ENCODE peak calls at places on chromosomes 4 and X, in four cellular contexts. T, I, Q and L are unnamed samples.

GRCh38 chr4:151015458-151016344 is 617 bp upstream of the LRBA start:
- DNase-seq in T (peak; percentile 31), I (peak; percentile 77), Q (peak; percentile 73), L (peak; percentile 58)

GRCh38 chrX:51614353-51614752 is 4.4 kb downstream of the CENPVL3 start:
- DNase-seq in T (peak; percentile 66), I (no peak), Q (no peak), L (peak; percentile 48)

GRCh38 chr4:81724925-81725329 is 253.2 kb upstream of the RASGEF1B start:
- DNase-seq in T (peak; percentile 2), I (peak; percentile 75), Q (no peak), L (no peak)

GRCh38 chr4:142567620-142568451 is 278.3 kb downstream of the INPP4B start:
- DNase-seq in T (peak; percentile 20), I (no peak), Q (no peak), L (peak; percentile 67)

GRCh38 chrX:105190252-105190853 is 30.1 kb downstream of the TEX13A start:
- DNase-seq in T (peak; percentile 41), I (no peak), Q (no peak), L (no peak)

GRCh38 chrX:70033348-70033747 is 16.4 kb downstream of the AWAT2 start:
- DNase-seq in T (peak; percentile 34), I (no peak), Q (no peak), L (peak; percentile 40)

GRCh38 chrX:39418132-39418935 is 617.1 kb downstream of the MID1IP1 start:
- DNase-seq in T (no peak), I (no peak), Q (no peak), L (peak; percentile 16)

GRCh38 chr4:25884040-25884788 is 21.4 kb upstream of the SEL1L3 start:
- DNase-seq in T (peak; percentile 87), I (no peak), Q (no peak), L (peak; percentile 85)

GRCh38 chrX:41903544-41903943 is 19.8 kb downstream of the CASK start:
- DNase-seq in T (no peak), I (no peak), Q (no peak), L (no peak)

GRCh38 chr4:48653217-48654014 is 126.7 kb downstream of the FRYL start:
- DNase-seq in T (peak; percentile 82), I (peak; percentile 78), Q (no peak), L (peak; percentile 80)

GRCh38 chrX:153981231-153981630 is 8.7 kb downstream of the TMEM187 start:
- DNase-seq in T (no peak), I (no peak), Q (no peak), L (no peak)

GRCh38 chrX:108177321-108177990 is 85.9 kb downstream of the ATG4A start:
- DNase-seq in T (no peak), I (no peak), Q (no peak), L (no peak)

GRCh38 chrX:45445745-45446412 is 245.2 kb upstream of the DIPK2B start:
- DNase-seq in T (peak; percentile 90), I (no peak), Q (no peak), L (peak; percentile 89)

GRCh38 chr4:25702848-25703247 is 47.2 kb downstream of the SLC34A2 start:
- DNase-seq in T (peak; percentile 80), I (no peak), Q (no peak), L (peak; percentile 19)

GRCh38 chr4:71126719-71127118 is 133.3 kb downstream of the DCK start:
- DNase-seq in T (peak; percentile 92), I (no peak), Q (no peak), L (peak; percentile 99)

GRCh38 chr4:42915484-42915883 is 23.0 kb downstream of the GRXCR1 start:
- DNase-seq in T (no peak), I (no peak), Q (no peak), L (no peak)

GRCh38 chr4:128228021-128228571 is 59.5 kb downstream of the PGRMC2 start:
- DNase-seq in T (no peak), I (no peak), Q (no peak), L (peak; percentile 62)

GRCh38 chr4:7721984-7722551 is 217.6 kb downstream of the AFAP1 start:
- DNase-seq in T (no peak), I (no peak), Q (no peak), L (no peak)

GRCh38 chrX:88990882-88991582 is 244.0 kb downstream of the CPXCR1 start:
- DNase-seq in T (no peak), I (no peak), Q (no peak), L (no peak)

GRCh38 chr4:177177446-177178160 is 132.1 kb upstream of the NEIL3 start:
- DNase-seq in T (peak; percentile 57), I (no peak), Q (no peak), L (peak; percentile 60)

GRCh38 chrX:11406109-11406755 is 113.0 kb downstream of the AMELX start:
- DNase-seq in T (peak; percentile 59), I (no peak), Q (no peak), L (peak; percentile 70)

GRCh38 chr4:125314676-125315570 is at the start of gene FAT4:
- DNase-seq in T (peak; percentile 97), I (peak; percentile 98), Q (peak; percentile 81), L (peak; percentile 98)

GRCh38 chr4:169132561-169133305 is 122.7 kb upstream of the CBR4 start:
- DNase-seq in T (peak; percentile 9), I (no peak), Q (no peak), L (no peak)

GRCh38 chr4:150394046-150394445 is 187.9 kb upstream of the MAB21L2 start:
- DNase-seq in T (no peak), I (no peak), Q (no peak), L (no peak)

GRCh38 chr4:89545315-89545714 is 237.7 kb upstream of the GPRIN3 start:
- DNase-seq in T (no peak), I (no peak), Q (no peak), L (no peak)

GRCh38 chr4:151409470-151410313 is 716 bp downstream of the FHIP1A start:
- DNase-seq in T (peak; percentile 12), I (no peak), Q (no peak), L (no peak)

GRCh38 chrX:39577976-39578962 is 519.5 kb downstream of the BCOR start:
- DNase-seq in T (no peak), I (no peak), Q (no peak), L (peak; percentile 25)

GRCh38 chr4:87532109-87532508 is 2.9 kb upstream of the SPARCL1 start:
- DNase-seq in T (no peak), I (no peak), Q (no peak), L (no peak)

GRCh38 chr4:7771541-7772507 is 167.8 kb downstream of the AFAP1 start:
- DNase-seq in T (no peak), I (no peak), Q (no peak), L (no peak)

GRCh38 chr4:125388653-125389052 is 73.9 kb downstream of the FAT4 start:
- DNase-seq in T (peak; percentile 79), I (no peak), Q (no peak), L (peak; percentile 86)

GRCh38 chrX:135213200-135213844 is 38.5 kb upstream of the ETDA start:
- DNase-seq in T (no peak), I (no peak), Q (no peak), L (no peak)

DNA sequence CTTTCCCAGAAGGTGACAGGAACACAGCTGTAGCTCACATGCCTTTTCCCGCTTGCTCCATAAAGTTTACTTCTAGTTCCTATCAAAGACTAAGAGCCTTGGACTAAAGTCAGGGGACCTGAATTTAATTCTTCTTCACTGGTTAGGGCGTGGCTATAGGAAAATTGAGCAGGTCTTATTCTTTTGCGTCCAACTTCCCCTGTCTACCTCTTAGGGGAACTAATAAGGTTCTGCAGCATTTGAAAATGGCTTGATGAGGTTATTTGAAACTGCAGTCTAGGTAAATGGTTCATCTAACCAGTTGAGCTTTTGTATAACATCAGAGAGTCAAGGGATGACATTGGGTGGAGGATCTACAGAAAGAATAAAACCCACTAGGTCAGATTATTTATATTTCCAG is 2.6 kb downstream of the ARHGAP10 start:
- DNase-seq in T (no peak), I (no peak), Q (no peak), L (no peak)
- TF ChIP-seq CTCF in T (no peak), I (no peak), Q (no peak), L (no peak)

GRCh38 chrX:94635003-94635402 is 961.0 kb downstream of the FAM133A start:
- DNase-seq in T (no peak), I (no peak), Q (no peak), L (no peak)

DNA sequence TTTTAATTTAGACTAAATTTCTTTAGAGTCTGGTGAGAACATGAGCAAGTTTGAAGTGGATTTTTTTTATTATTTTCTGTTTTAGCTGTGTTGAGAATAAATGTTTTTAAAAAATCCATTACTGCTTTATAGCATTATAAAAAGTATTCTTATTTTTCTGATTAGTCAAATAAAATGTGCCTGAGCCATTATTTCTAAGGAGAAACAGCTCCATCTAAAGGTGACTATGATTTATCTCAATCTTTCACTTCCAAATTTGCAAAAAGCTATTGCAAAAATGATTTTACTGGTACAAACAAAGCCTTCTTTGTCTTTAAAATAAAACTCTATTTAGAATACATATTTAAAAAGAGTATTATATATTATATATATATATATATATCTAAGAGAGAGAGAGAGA is 959.2 kb downstream of the FAM133A start:
- DNase-seq in T (no peak), I (no peak), Q (no peak), L (no peak)
- TF ChIP-seq CTCF in T (no peak), I (no peak), Q (no peak), L (no peak)

DNA sequence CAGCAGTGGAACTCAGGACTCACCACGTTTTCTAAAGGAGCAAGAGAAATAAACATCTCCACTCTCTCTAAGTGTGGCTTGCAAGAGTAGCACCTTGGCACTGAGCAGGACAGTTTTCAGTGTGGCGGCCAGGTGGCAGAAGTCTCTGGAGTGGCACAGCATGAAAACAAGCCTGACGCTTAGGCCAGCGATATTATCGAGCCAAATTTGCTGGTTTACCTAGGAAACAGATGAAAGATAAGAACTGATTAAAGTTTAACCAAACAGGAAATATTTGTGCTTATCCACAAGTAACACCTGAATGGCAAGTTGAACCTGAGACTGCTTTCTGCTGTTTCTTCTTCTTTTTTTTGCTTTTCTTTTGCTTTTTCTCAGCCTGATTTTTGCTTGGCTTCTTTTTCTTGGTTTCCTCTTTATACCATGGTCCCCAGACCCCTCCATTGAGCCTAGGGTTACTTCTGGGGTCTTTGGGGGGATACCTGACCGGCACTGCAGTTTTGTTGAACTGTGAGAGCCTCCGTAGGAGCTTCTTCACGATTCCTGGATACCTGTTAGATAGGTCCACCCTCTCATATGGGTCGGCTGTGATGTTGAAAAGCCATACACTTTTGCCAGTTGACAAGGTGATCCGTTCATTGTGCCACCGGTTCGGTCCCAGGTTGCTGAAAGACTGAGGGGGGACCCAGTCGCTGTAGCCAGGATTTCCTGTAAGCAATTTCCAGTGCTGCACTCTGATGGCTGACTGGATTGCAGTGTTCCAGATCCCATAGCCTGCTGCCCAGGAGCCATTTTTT is 77.3 kb downstream of the ARSJ start:
- DNase-seq in T (no peak), I (no peak), Q (no peak), L (no peak)
- TF ChIP-seq CTCF in T (no peak), I (no peak), Q (no peak), L (no peak)

GRCh38 chrX:71174795-71175194 is 30.2 kb downstream of the NLGN3 start:
- DNase-seq in T (no peak), I (no peak), Q (no peak), L (no peak)

GRCh38 chrX:71177327-71177726 is 32.7 kb downstream of the NLGN3 start:
- DNase-seq in T (peak; percentile 18), I (no peak), Q (no peak), L (no peak)

GRCh38 chrX:71178908-71179307 is 34.3 kb downstream of the NLGN3 start:
- DNase-seq in T (peak; percentile 73), I (no peak), Q (no peak), L (peak; percentile 74)

GRCh38 chrX:71173440-71173839 is 28.8 kb downstream of the NLGN3 start:
- DNase-seq in T (no peak), I (no peak), Q (no peak), L (no peak)

DNA sequence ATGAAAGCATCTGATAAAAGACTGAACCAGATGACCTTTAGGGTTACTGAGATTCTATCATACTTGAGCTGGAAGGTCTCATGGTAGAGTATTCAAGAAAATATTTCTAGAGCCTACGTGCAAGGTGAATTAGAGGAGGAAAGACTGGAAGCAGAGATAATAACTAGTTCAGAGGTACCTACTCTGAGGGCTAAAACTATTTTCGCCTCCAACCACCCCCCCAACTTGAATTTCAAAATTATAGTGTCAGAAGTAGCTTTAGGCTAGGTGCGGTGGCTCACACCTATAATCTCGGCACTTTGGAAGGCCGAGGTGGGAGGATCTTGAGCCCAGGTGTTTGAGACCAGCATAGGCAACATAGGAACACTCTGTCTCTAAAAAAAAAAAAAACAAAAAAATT is 30.9 kb downstream of the NLGN3 start:
- DNase-seq in T (no peak), I (no peak), Q (no peak), L (no peak)
- TF ChIP-seq CTCF in T (no peak), I (no peak), Q (no peak), L (no peak)